ENCODE peak calls at places on chromosomes 3 and 15, in seven cellular contexts. One of them, this sample, is unnamed.

GRCh38 chr15:63372018-63372705 is 9.5 kb downstream of the CA12 start:
- DNase-seq in adrenal gland: no peak
- DNase-seq in tibial artery: peak; percentile 81
- DNase-seq in epithelial cell of esophagus: peak; percentile 98
- DNase-seq in fibroblast of mammary gland: peak; percentile 99
- DNase-seq in CD8-positive, alpha-beta T cell: no peak
- DNase-seq in A673: peak; percentile 81
- DNase-seq in this sample: peak; percentile 99

GRCh38 chr3:8822141-8822540 is 52.7 kb upstream of the OXTR start:
- DNase-seq in adrenal gland: peak; percentile 29
- DNase-seq in tibial artery: no peak
- DNase-seq in epithelial cell of esophagus: peak; percentile 50
- DNase-seq in fibroblast of mammary gland: peak; percentile 77
- DNase-seq in CD8-positive, alpha-beta T cell: no peak
- DNase-seq in A673: no peak
- DNase-seq in this sample: peak; percentile 68

GRCh38 chr3:62502315-62503300 is 129.3 kb upstream of the FEZF2 start:
- DNase-seq in adrenal gland: no peak
- DNase-seq in tibial artery: no peak
- DNase-seq in epithelial cell of esophagus: no peak
- DNase-seq in fibroblast of mammary gland: no peak
- DNase-seq in CD8-positive, alpha-beta T cell: no peak
- DNase-seq in A673: no peak
- DNase-seq in this sample: no peak

GRCh38 chr3:82802501-82802900 is 1041.1 kb upstream of the GBE1 start:
- DNase-seq in adrenal gland: no peak
- DNase-seq in tibial artery: no peak
- DNase-seq in epithelial cell of esophagus: peak; percentile 70
- DNase-seq in fibroblast of mammary gland: no peak
- DNase-seq in CD8-positive, alpha-beta T cell: no peak
- DNase-seq in A673: peak; percentile 1
- DNase-seq in this sample: no peak

GRCh38 chr15:46365612-46366011 is 730.8 kb downstream of the SQOR start:
- DNase-seq in adrenal gland: peak; percentile 18
- DNase-seq in tibial artery: peak; percentile 43
- DNase-seq in epithelial cell of esophagus: no peak
- DNase-seq in fibroblast of mammary gland: peak; percentile 73
- DNase-seq in CD8-positive, alpha-beta T cell: no peak
- DNase-seq in A673: peak; percentile 75
- DNase-seq in this sample: no peak

GRCh38 chr3:83500422-83500821 is 1458.4 kb upstream of the CADM2 start:
- DNase-seq in adrenal gland: no peak
- DNase-seq in tibial artery: no peak
- DNase-seq in epithelial cell of esophagus: peak; percentile 91
- DNase-seq in fibroblast of mammary gland: no peak
- DNase-seq in CD8-positive, alpha-beta T cell: no peak
- DNase-seq in A673: no peak
- DNase-seq in this sample: no peak

GRCh38 chr3:57815034-57815433 is 58.9 kb downstream of the SLMAP start:
- DNase-seq in adrenal gland: no peak
- DNase-seq in tibial artery: no peak
- DNase-seq in epithelial cell of esophagus: no peak
- DNase-seq in fibroblast of mammary gland: no peak
- DNase-seq in CD8-positive, alpha-beta T cell: peak; percentile 32
- DNase-seq in A673: no peak
- DNase-seq in this sample: no peak

GRCh38 chr3:65436580-65436979 is 602.1 kb downstream of the MAGI1 start:
- DNase-seq in adrenal gland: peak; percentile 29
- DNase-seq in tibial artery: no peak
- DNase-seq in epithelial cell of esophagus: no peak
- DNase-seq in fibroblast of mammary gland: peak; percentile 10
- DNase-seq in CD8-positive, alpha-beta T cell: no peak
- DNase-seq in A673: peak; percentile 29
- DNase-seq in this sample: no peak

GRCh38 chr3:63508305-63508704 is 144.2 kb upstream of the SNTN start:
- DNase-seq in adrenal gland: no peak
- DNase-seq in tibial artery: no peak
- DNase-seq in epithelial cell of esophagus: peak; percentile 83
- DNase-seq in fibroblast of mammary gland: peak; percentile 25
- DNase-seq in CD8-positive, alpha-beta T cell: no peak
- DNase-seq in A673: no peak
- DNase-seq in this sample: no peak

GRCh38 chr15:99476413-99477222 is 89.2 kb upstream of the MEF2A start:
- DNase-seq in adrenal gland: peak; percentile 72
- DNase-seq in tibial artery: peak; percentile 78
- DNase-seq in epithelial cell of esophagus: peak; percentile 99
- DNase-seq in fibroblast of mammary gland: peak; percentile 99
- DNase-seq in CD8-positive, alpha-beta T cell: peak; percentile 13
- DNase-seq in A673: no peak
- DNase-seq in this sample: peak; percentile 99

GRCh38 chr3:49805884-49806701 is 3.0 kb downstream of the INKA1 start:
- DNase-seq in adrenal gland: peak; percentile 40
- DNase-seq in tibial artery: no peak
- DNase-seq in epithelial cell of esophagus: no peak
- DNase-seq in fibroblast of mammary gland: no peak
- DNase-seq in CD8-positive, alpha-beta T cell: no peak
- DNase-seq in A673: peak; percentile 79
- DNase-seq in this sample: no peak

GRCh38 chr15:49619226-49619625 is 1.4 kb downstream of the FAM227B start:
- DNase-seq in adrenal gland: no peak
- DNase-seq in tibial artery: no peak
- DNase-seq in epithelial cell of esophagus: no peak
- DNase-seq in fibroblast of mammary gland: no peak
- DNase-seq in CD8-positive, alpha-beta T cell: no peak
- DNase-seq in A673: no peak
- DNase-seq in this sample: no peak

GRCh38 chr3:10505050-10505790 is at the start of gene ATP2B2:
- DNase-seq in adrenal gland: no peak
- DNase-seq in tibial artery: no peak
- DNase-seq in epithelial cell of esophagus: no peak
- DNase-seq in fibroblast of mammary gland: no peak
- DNase-seq in CD8-positive, alpha-beta T cell: no peak
- DNase-seq in A673: peak; percentile 27
- DNase-seq in this sample: no peak

GRCh38 chr15:38873151-38873550 is 308.5 kb upstream of the RASGRP1 start:
- DNase-seq in adrenal gland: no peak
- DNase-seq in tibial artery: no peak
- DNase-seq in epithelial cell of esophagus: peak; percentile 39
- DNase-seq in fibroblast of mammary gland: no peak
- DNase-seq in CD8-positive, alpha-beta T cell: no peak
- DNase-seq in A673: no peak
- DNase-seq in this sample: no peak

GRCh38 chr15:92645051-92645631 is 10.4 kb downstream of the FAM174B start:
- DNase-seq in adrenal gland: no peak
- DNase-seq in tibial artery: no peak
- DNase-seq in epithelial cell of esophagus: no peak
- DNase-seq in fibroblast of mammary gland: no peak
- DNase-seq in CD8-positive, alpha-beta T cell: no peak
- DNase-seq in A673: no peak
- DNase-seq in this sample: peak; percentile 11

GRCh38 chr15:62278534-62278933 is 113.4 kb upstream of the C2CD4B start:
- DNase-seq in adrenal gland: no peak
- DNase-seq in tibial artery: no peak
- DNase-seq in epithelial cell of esophagus: no peak
- DNase-seq in fibroblast of mammary gland: no peak
- DNase-seq in CD8-positive, alpha-beta T cell: no peak
- DNase-seq in A673: no peak
- DNase-seq in this sample: no peak

GRCh38 chr15:66842710-66843441 is 140.8 kb downstream of the SMAD6 start:
- DNase-seq in adrenal gland: peak; percentile 79
- DNase-seq in tibial artery: peak; percentile 90
- DNase-seq in epithelial cell of esophagus: peak; percentile 55
- DNase-seq in fibroblast of mammary gland: peak; percentile 60
- DNase-seq in CD8-positive, alpha-beta T cell: no peak
- DNase-seq in A673: peak; percentile 49
- DNase-seq in this sample: peak; percentile 80

GRCh38 chr3:15660055-15660940 is 58.8 kb downstream of the BTD start:
- DNase-seq in adrenal gland: no peak
- DNase-seq in tibial artery: no peak
- DNase-seq in epithelial cell of esophagus: no peak
- DNase-seq in fibroblast of mammary gland: no peak
- DNase-seq in CD8-positive, alpha-beta T cell: no peak
- DNase-seq in A673: no peak
- DNase-seq in this sample: no peak

GRCh38 chr3:10361375-10361774 is 40.5 kb upstream of the SEC13 start:
- DNase-seq in adrenal gland: no peak
- DNase-seq in tibial artery: no peak
- DNase-seq in epithelial cell of esophagus: no peak
- DNase-seq in fibroblast of mammary gland: no peak
- DNase-seq in CD8-positive, alpha-beta T cell: no peak
- DNase-seq in A673: no peak
- DNase-seq in this sample: no peak

GRCh38 chr15:48965972-48966371 is 2.3 kb upstream of the SHC4 start:
- DNase-seq in adrenal gland: no peak
- DNase-seq in tibial artery: no peak
- DNase-seq in epithelial cell of esophagus: peak; percentile 92
- DNase-seq in fibroblast of mammary gland: peak; percentile 76
- DNase-seq in CD8-positive, alpha-beta T cell: no peak
- DNase-seq in A673: peak; percentile 79
- DNase-seq in this sample: peak; percentile 81

GRCh38 chr15:39625856-39626255 is 45.0 kb downstream of the THBS1 start:
- DNase-seq in adrenal gland: no peak
- DNase-seq in tibial artery: no peak
- DNase-seq in epithelial cell of esophagus: peak; percentile 57
- DNase-seq in fibroblast of mammary gland: peak; percentile 57
- DNase-seq in CD8-positive, alpha-beta T cell: no peak
- DNase-seq in A673: no peak
- DNase-seq in this sample: peak; percentile 53

DNA sequence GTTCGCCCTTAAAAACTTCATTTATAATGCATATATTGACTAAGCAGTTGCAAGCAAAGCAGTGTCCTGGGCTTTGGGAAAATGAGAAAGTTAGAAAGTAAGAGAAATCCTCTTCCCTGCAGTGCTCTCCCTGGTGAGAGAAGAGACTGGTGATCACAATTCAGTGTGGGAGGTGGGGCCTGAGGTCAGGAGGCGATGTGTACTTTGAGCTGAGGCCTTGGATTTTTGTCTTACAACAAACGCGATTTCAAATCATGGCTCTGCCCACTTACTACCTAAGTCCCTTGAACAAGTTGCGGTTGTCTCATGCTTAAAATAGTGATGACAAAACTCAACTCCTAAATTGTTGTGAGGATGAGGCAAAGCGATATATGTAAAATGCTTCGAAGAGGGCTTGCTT is 316.3 kb upstream of the NECTIN3 start:
- DNase-seq in adrenal gland: no peak
- DNase-seq in tibial artery: no peak
- DNase-seq in epithelial cell of esophagus: no peak
- DNase-seq in fibroblast of mammary gland: no peak
- DNase-seq in CD8-positive, alpha-beta T cell: no peak
- DNase-seq in A673: no peak
- DNase-seq in this sample: no peak
- H3K4me3 ChIP-seq in adrenal gland: no peak overlapping the region
- H3K4me3 ChIP-seq in tibial artery: no peak overlapping the region
- H3K4me3 ChIP-seq in epithelial cell of esophagus: no peak overlapping the region
- H3K4me3 ChIP-seq in fibroblast of mammary gland: no peak overlapping the region
- H3K4me3 ChIP-seq in CD8-positive, alpha-beta T cell: no peak overlapping the region
- H3K4me3 ChIP-seq in A673: no peak overlapping the region
- H3K4me3 ChIP-seq in this sample: no peak overlapping the region

GRCh38 chr3:81581966-81582599 is 179.4 kb downstream of the GBE1 start:
- DNase-seq in adrenal gland: peak; percentile 47
- DNase-seq in tibial artery: no peak
- DNase-seq in epithelial cell of esophagus: peak; percentile 61
- DNase-seq in fibroblast of mammary gland: peak; percentile 59
- DNase-seq in CD8-positive, alpha-beta T cell: no peak
- DNase-seq in A673: peak; percentile 61
- DNase-seq in this sample: peak; percentile 51
- TF ChIP-seq CTCF in adrenal gland: peak; percentile 60
- TF ChIP-seq CTCF in tibial artery: no peak
- TF ChIP-seq CTCF in epithelial cell of esophagus: peak; percentile 90
- TF ChIP-seq CTCF in fibroblast of mammary gland: peak; percentile 72
- TF ChIP-seq CTCF in CD8-positive, alpha-beta T cell: no peak
- TF ChIP-seq CTCF in A673: peak; percentile 80
- TF ChIP-seq CTCF in this sample: peak; percentile 85

GRCh38 chr3:186097663-186098451 is 11.0 kb downstream of the ETV5 start:
- DNase-seq in adrenal gland: peak; percentile 66
- DNase-seq in tibial artery: peak; percentile 43
- DNase-seq in epithelial cell of esophagus: peak; percentile 84
- DNase-seq in fibroblast of mammary gland: peak; percentile 48
- DNase-seq in CD8-positive, alpha-beta T cell: no peak
- DNase-seq in A673: peak; percentile 99
- DNase-seq in this sample: peak; percentile 89

GRCh38 chr3:186095584-186096061 is 13.3 kb downstream of the ETV5 start:
- DNase-seq in adrenal gland: no peak
- DNase-seq in tibial artery: no peak
- DNase-seq in epithelial cell of esophagus: no peak
- DNase-seq in fibroblast of mammary gland: no peak
- DNase-seq in CD8-positive, alpha-beta T cell: no peak
- DNase-seq in A673: no peak
- DNase-seq in this sample: no peak

GRCh38 chr3:186096295-186096694 is 12.6 kb downstream of the ETV5 start:
- DNase-seq in adrenal gland: no peak
- DNase-seq in tibial artery: no peak
- DNase-seq in epithelial cell of esophagus: no peak
- DNase-seq in fibroblast of mammary gland: no peak
- DNase-seq in CD8-positive, alpha-beta T cell: no peak
- DNase-seq in A673: no peak
- DNase-seq in this sample: no peak

GRCh38 chr3:186098740-186099139 is 10.1 kb downstream of the ETV5 start:
- DNase-seq in adrenal gland: no peak
- DNase-seq in tibial artery: no peak
- DNase-seq in epithelial cell of esophagus: no peak
- DNase-seq in fibroblast of mammary gland: no peak
- DNase-seq in CD8-positive, alpha-beta T cell: no peak
- DNase-seq in A673: no peak
- DNase-seq in this sample: no peak

DNA sequence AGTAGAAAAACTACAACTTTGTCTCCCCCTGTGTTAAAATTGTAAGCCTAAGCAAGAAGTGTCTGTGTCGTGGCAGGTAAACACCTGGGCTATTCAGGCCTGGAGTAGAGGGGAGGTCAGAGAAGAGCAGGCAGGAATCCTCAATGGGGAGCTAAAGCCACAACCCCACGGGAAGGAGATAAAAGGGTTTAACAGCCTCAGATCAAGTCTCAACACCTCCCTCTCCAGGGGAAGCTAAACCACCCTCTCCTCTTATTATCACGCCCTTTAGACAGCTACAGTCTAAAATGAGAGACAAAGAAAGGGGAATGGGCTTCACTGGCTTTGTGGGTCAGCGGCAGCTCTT is 11.6 kb downstream of the ETV5 start:
- DNase-seq in adrenal gland: no peak
- DNase-seq in tibial artery: no peak
- DNase-seq in epithelial cell of esophagus: no peak
- DNase-seq in fibroblast of mammary gland: no peak
- DNase-seq in CD8-positive, alpha-beta T cell: no peak
- DNase-seq in A673: no peak
- DNase-seq in this sample: no peak
- H3K4me3 ChIP-seq in adrenal gland: no peak overlapping the region
- H3K4me3 ChIP-seq in tibial artery: peak overlapping the region; percentile 38
- H3K4me3 ChIP-seq in epithelial cell of esophagus: no peak overlapping the region
- H3K4me3 ChIP-seq in fibroblast of mammary gland: no peak overlapping the region
- H3K4me3 ChIP-seq in CD8-positive, alpha-beta T cell: no peak overlapping the region
- H3K4me3 ChIP-seq in A673: peak overlapping the region; percentile 3
- H3K4me3 ChIP-seq in this sample: peak overlapping the region; percentile 57

DNA sequence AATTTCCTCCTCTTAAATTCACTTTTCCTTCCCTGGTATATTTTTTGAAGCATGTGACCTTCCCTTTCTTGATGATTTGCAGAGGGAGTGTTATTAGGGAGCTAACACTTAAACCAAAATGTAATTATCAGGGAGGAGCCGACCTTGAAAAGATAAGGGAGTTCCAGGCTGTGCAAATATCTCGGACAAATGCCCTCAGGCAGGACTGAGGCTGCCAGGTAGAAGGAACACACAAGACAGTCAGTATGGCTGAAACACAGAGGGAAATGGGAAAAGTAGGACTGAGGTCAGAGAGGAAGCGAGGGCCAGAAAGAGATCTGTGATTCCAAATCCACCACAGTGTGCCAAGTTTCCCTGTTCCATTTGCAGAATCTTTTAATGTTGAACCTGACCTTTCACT is 221.0 kb downstream of the CNTN3 start:
- DNase-seq in adrenal gland: no peak
- DNase-seq in tibial artery: no peak
- DNase-seq in epithelial cell of esophagus: no peak
- DNase-seq in fibroblast of mammary gland: no peak
- DNase-seq in CD8-positive, alpha-beta T cell: no peak
- DNase-seq in A673: no peak
- DNase-seq in this sample: no peak
- TF ChIP-seq CTCF in adrenal gland: no peak
- TF ChIP-seq CTCF in tibial artery: no peak
- TF ChIP-seq CTCF in epithelial cell of esophagus: no peak
- TF ChIP-seq CTCF in fibroblast of mammary gland: no peak
- TF ChIP-seq CTCF in CD8-positive, alpha-beta T cell: no peak
- TF ChIP-seq CTCF in A673: no peak
- TF ChIP-seq CTCF in this sample: no peak

This sample was measured in fibroblast of the aortic adventitia.